ENCODE peak calls at places on chromosomes 12 and 14, in six cellular contexts. E, C, S, R, Z and U are unnamed samples.

GRCh38 chr12:120118710-120119097 is 2.2 kb upstream of the RAB35 start:
- DNase-seq in E (no peak), C (no peak), S (no peak), R (no peak), Z (no peak), U (no peak)

GRCh38 chr12:42684171-42685071 is 94.9 kb upstream of the PRICKLE1 start:
- DNase-seq in E (no peak), C (no peak), S (no peak), R (no peak), Z (no peak), U (no peak)

GRCh38 chr12:51189790-51190355 is 16.9 kb upstream of the TFCP2 start:
- DNase-seq in E (no peak), C (no peak), S (no peak), R (no peak), Z (no peak), U (no peak)

GRCh38 chr12:12901158-12901791 is 9.9 kb downstream of the GPRC5A start:
- DNase-seq in E (peak), C (no peak), S (peak), R (no peak), Z (no peak), U (no peak)

GRCh38 chr12:45425426-45425825 is 209.5 kb downstream of the ANO6 start:
- DNase-seq in E (no peak), C (no peak), S (no peak), R (no peak), Z (no peak), U (no peak)

GRCh38 chr12:50723870-50724269 is 40.0 kb upstream of the ATF1 start:
- DNase-seq in E (no peak), C (no peak), S (no peak), R (no peak), Z (no peak), U (no peak)

GRCh38 chr12:32115404-32116104 is 8.9 kb downstream of the BICD1 start:
- DNase-seq in E (peak), C (peak), S (peak), R (peak), Z (peak), U (no peak)

GRCh38 chr14:37889087-37889486 is 293.7 kb downstream of the TTC6 start:
- DNase-seq in E (no peak), C (peak), S (no peak), R (no peak), Z (no peak), U (no peak)

GRCh38 chr12:57147641-57147944 is 174 bp upstream of the LRP1-AS start:
- DNase-seq in E (no peak), C (no peak), S (peak), R (no peak), Z (no peak), U (no peak)

GRCh38 chr12:40819427-40820108 is 127.3 kb downstream of the CNTN1 start:
- DNase-seq in E (no peak), C (peak), S (peak), R (no peak), Z (no peak), U (peak)

GRCh38 chr12:74689071-74689655 is 151.5 kb downstream of the ATXN7L3B start:
- DNase-seq in E (peak), C (no peak), S (no peak), R (no peak), Z (no peak), U (no peak)

GRCh38 chr12:34286483-34286882 is 264.2 kb downstream of the ALG10 start:
- DNase-seq in E (no peak), C (no peak), S (no peak), R (peak), Z (no peak), U (no peak)

GRCh38 chr14:64296561-64296960 is 2.4 kb upstream of the ESR2 start:
- DNase-seq in E (no peak), C (no peak), S (no peak), R (no peak), Z (no peak), U (no peak)

GRCh38 chr12:115632323-115632722 is 645.2 kb downstream of the MED13L start:
- DNase-seq in E (no peak), C (no peak), S (no peak), R (no peak), Z (no peak), U (no peak)

GRCh38 chr12:32947203-32947795 is 50.7 kb upstream of the PKP2 start:
- DNase-seq in E (peak), C (no peak), S (no peak), R (no peak), Z (no peak), U (no peak)

GRCh38 chr12:10392394-10392930 is 2.6 kb upstream of the KLRK1 start:
- DNase-seq in E (peak), C (peak), S (peak), R (peak), Z (peak), U (no peak)

GRCh38 chr12:47616440-47616839 is 89.4 kb downstream of the RPAP3 start:
- DNase-seq in E (no peak), C (no peak), S (no peak), R (no peak), Z (no peak), U (no peak)

GRCh38 chr12:646303-647038 is 16.8 kb downstream of the NINJ2 start:
- DNase-seq in E (no peak), C (peak), S (peak), R (peak), Z (no peak), U (no peak)

GRCh38 chr12:115541891-115542361 is 735.6 kb downstream of the MED13L start:
- DNase-seq in E (no peak), C (no peak), S (no peak), R (no peak), Z (peak), U (no peak)

GRCh38 chr14:76941544-76942287 is 86.8 kb downstream of the IRF2BPL start:
- DNase-seq in E (no peak), C (no peak), S (no peak), R (no peak), Z (no peak), U (no peak)

GRCh38 chr12:62785941-62786559 is 148.9 kb downstream of the PPM1H start:
- DNase-seq in E (peak), C (no peak), S (peak), R (no peak), Z (no peak), U (no peak)

GRCh38 chr14:68819260-68819691 is 26.4 kb upstream of the ZFP36L1 start:
- DNase-seq in E (no peak), C (no peak), S (peak), R (peak), Z (peak), U (no peak)

GRCh38 chr12:91704446-91704845 is 441.2 kb downstream of the BTG1 start:
- DNase-seq in E (no peak), C (no peak), S (no peak), R (no peak), Z (no peak), U (no peak)

GRCh38 chr14:98162829-98163228 is 1109.2 kb downstream of the BCL11B start:
- DNase-seq in E (no peak), C (no peak), S (no peak), R (no peak), Z (no peak), U (no peak)

GRCh38 chr12:7695159-7695930 is at the start of gene GDF3:
- DNase-seq in E (no peak), C (peak), S (no peak), R (no peak), Z (no peak), U (no peak)

GRCh38 chr12:105107176-105107496 is 395 bp upstream of the WASHC4 start:
- DNase-seq in E (no peak), C (no peak), S (peak), R (no peak), Z (no peak), U (no peak)

GRCh38 chr14:101199028-101199770 is 295.7 kb upstream of the RTL1 start:
- DNase-seq in E (no peak), C (no peak), S (peak), R (peak), Z (no peak), U (peak)

GRCh38 chr14:104140463-104141331 is 2.3 kb downstream of the KIF26A start:
- DNase-seq in E (no peak), C (peak), S (peak), R (no peak), Z (no peak), U (peak)

GRCh38 chr12:51695241-51696010 is 104.4 kb downstream of the SCN8A start:
- DNase-seq in E (no peak), C (no peak), S (no peak), R (no peak), Z (no peak), U (no peak)

GRCh38 chr14:72604133-72604532 is 289.8 kb downstream of the DPF3 start:
- DNase-seq in E (no peak), C (no peak), S (no peak), R (no peak), Z (no peak), U (no peak)

GRCh38 chr12:121573949-121574520 is 6.8 kb downstream of the KDM2B start:
- DNase-seq in E (no peak), C (no peak), S (no peak), R (no peak), Z (no peak), U (no peak)

GRCh38 chr12:128817115-128818015 is 6.4 kb downstream of the SLC15A4 start:
- DNase-seq in E (no peak), C (peak), S (peak), R (peak), Z (peak), U (peak)

GRCh38 chr14:76917158-76917596 is 91.0 kb downstream of the LRRC74A start:
- DNase-seq in E (peak), C (peak), S (peak), R (peak), Z (no peak), U (no peak)

GRCh38 chr12:19833775-19834501 is 394.6 kb downstream of the AEBP2 start:
- DNase-seq in E (no peak), C (no peak), S (no peak), R (no peak), Z (no peak), U (no peak)

GRCh38 chr14:55097894-55098560 is 31.0 kb upstream of the LGALS3 start:
- DNase-seq in E (no peak), C (peak), S (peak), R (peak), Z (no peak), U (no peak)

GRCh38 chr12:28870839-28871440 is 278.1 kb upstream of the FAR2 start:
- DNase-seq in E (no peak), C (no peak), S (no peak), R (no peak), Z (no peak), U (no peak)

GRCh38 chr12:26713885-26714383 is 119.1 kb downstream of the ITPR2 start:
- DNase-seq in E (no peak), C (no peak), S (no peak), R (no peak), Z (no peak), U (no peak)

GRCh38 chr12:113381237-113381636 is 22.4 kb downstream of the SDS start:
- DNase-seq in E (no peak), C (no peak), S (no peak), R (no peak), Z (no peak), U (no peak)

GRCh38 chr12:55728932-55729591 is at the start of gene CD63:
- DNase-seq in E (peak), C (peak), S (peak), R (peak), Z (peak), U (peak)

GRCh38 chr12:55730447-55730820 is 1.6 kb upstream of the CD63 start:
- DNase-seq in E (no peak), C (no peak), S (no peak), R (no peak), Z (no peak), U (no peak)

GRCh38 chr12:55728185-55728931 is 451 bp downstream of the CD63 start:
- DNase-seq in E (peak), C (peak), S (peak), R (peak), Z (no peak), U (peak)

GRCh38 chr12:55727643-55728184 is 1.1 kb downstream of the CD63 start:
- DNase-seq in E (peak), C (peak), S (peak), R (peak), Z (no peak), U (peak)

DNA sequence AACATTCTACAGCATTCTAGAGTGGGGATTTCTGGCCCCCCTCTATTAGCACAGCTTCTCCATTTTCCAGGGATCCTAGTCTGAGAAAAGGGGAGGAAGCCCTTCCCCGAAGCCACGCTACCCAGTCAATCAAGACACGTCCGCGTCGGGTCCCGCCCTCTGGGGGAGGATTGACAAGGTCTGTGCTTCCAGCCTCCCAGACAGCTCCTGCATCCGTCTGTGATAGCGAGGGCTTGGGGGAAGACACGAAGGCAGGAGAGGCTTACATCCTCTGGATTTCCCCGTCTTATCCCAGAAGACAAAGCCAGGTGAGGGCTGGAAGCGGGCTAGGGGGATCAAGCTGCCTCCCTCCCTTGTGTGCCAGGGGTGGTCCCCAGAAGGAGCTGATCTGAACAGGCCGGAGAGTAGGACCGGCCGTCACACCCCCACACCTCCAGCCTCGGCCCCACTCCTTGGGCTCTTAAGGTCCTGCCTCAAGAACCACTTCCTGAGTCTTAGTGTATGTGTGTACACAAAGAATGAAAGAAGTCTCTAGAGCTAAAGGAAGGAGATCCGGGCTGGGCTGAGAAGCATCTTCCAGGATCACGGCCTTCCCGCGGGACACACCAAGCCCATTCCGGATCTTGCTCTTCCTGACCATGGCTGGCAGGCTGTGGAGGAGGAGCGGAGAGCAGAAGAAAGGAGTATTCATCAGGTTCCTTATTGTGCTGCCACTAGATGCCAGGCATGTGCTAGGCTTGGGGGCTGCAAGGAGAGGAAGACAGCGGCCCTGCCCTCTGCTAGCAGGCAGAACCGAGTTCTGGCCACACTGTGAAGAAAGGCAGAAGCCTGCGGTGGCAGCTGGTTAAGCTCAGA is 1.0 kb upstream of the CD63 start:
- DNase-seq in E (peak), C (peak), S (peak), R (peak), Z (peak), U (peak)
- TF ChIP-seq POLR2A in E (peak), C (no peak), S (peak), R (no peak), Z (peak), U (no peak)

GRCh38 chr14:50001146-50001998 is 108.5 kb downstream of the ARF6 start:
- DNase-seq in E (peak), C (peak), S (no peak), R (peak), Z (peak), U (peak)
- TF ChIP-seq POLR2A in E (no peak), C (no peak), S (no peak), R (no peak), Z (no peak), U (no peak)

GRCh38 chr12:6073426-6073825 is 51.0 kb downstream of the VWF start:
- DNase-seq in E (no peak), C (no peak), S (no peak), R (no peak), Z (no peak), U (peak)
- TF ChIP-seq POLR2A in E (no peak), C (no peak), S (no peak), R (no peak), Z (no peak), U (no peak)

GRCh38 chr12:111429760-111430417 is 24.2 kb downstream of the SH2B3 start:
- DNase-seq in E (no peak), C (no peak), S (no peak), R (no peak), Z (no peak), U (no peak)
- TF ChIP-seq POLR2A in E (no peak), C (no peak), S (no peak), R (no peak), Z (no peak), U (no peak)

DNA sequence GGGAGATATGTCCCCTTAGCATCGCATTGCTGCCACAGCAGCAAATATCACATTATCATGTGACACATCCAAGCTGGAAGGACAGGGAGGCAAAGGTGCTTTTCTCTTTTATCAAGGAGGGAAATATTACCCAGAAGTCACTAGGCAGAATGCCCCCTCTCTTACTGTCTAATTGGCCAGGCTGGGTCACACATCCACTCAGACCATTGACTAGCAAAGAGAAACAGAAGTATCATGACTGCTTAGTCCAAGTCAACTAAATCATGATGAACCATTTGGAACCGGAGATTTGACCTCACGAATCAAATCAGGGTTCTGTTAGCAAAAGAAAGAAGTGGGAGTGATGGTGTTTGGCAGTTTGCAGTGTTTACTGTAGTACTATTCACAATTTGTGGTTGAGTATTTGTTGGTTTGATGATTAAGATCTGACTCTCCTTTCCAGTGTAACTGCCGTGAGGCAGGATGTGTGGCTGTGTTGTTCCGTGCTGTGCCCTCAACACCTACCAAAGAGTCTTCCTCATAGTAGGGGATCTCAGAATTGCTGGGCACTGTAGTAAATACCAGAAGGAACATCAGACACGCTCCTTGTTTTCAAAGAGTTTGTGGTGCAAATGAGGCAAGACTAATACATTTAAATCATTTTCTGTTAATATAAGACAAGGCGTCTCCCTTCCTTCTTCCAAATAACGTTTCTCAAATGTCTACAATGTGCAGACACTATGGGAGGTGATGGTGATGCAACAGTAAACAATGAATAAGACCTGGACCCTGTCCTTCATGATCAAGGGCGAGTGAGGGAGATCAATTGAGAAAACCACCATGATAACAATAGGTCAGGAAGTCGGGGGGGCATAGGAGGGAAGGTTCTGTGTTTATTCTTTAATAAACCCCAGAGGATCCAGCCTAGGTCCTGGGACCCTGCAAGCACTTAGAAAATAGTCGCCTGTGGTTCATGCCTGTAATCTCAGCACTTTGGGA is 194.4 kb upstream of the CRY1 start:
- DNase-seq in E (no peak), C (no peak), S (no peak), R (no peak), Z (no peak), U (no peak)
- TF ChIP-seq POLR2A in E (no peak), C (no peak), S (no peak), R (no peak), Z (no peak), U (no peak)

GRCh38 chr12:14803830-14804160 is 325 bp downstream of the C12orf60 start:
- DNase-seq in E (peak), C (no peak), S (no peak), R (no peak), Z (no peak), U (no peak)

DNA sequence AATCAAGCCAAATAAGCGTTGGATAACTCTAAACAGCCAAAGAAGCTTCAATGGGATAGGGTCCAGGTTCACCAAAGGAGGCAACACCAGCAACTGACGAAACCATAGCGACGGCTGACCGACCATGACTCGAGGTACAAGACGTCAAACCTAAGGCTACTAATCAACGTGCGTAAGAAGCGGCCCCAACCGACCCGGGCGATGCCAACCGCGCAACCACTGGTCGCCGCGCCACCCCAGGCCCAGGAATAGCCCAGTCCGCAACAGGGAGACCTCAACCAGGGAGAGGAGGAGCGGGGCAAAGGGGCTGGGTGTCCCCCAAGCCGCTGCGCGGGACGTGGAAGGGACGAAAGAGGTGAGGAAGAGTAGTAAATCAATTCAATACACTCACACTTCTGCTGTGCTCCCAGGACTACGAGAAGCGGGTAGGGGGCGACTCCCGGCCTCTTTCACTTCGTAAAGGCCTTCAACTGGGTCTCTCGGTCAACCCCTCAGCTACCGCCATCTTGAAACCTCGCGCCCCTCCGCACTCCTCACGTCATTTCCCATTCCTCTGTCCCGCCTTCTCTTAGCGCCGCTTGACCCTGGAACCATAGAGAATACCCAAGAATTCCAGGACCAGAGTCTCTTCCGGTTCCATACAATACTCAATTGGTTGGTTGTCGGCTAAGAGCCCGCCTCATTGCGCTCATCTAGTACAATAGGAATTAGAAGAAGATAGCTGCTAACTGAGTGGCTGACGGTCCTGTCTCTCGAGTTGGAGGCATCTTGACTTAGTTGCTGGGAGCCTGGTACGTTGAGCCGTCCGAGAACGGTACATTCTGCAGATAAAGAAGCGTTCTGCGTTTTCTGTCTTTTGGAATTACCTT is at the start of the genes C12orf60 and WBP11:
- DNase-seq in E (peak), C (peak), S (peak), R (peak), Z (peak), U (peak)
- TF ChIP-seq POLR2A in E (peak), C (peak), S (peak), R (no peak), Z (peak), U (peak)

DNA sequence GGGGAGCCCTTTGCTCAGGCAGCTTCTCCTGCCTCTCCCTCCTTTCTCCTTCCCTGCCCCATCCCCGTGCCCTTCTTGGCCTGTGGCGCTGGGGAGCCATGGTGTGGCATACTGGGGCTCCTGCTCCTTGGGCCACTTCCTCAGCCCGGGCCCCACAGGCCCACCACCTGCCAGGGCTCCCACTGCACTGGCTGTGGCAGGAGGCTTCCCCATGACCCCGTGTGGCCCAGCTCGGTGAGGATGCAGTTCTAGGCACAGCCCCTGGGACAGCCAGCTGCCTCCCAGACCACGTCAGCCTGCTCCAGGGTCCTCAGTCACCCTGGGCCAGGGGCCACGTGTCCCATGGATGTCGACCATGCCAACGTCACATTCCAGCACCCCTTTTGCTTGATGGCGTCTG is 13.0 kb upstream of the AMN start:
- DNase-seq in E (no peak), C (no peak), S (no peak), R (no peak), Z (no peak), U (peak)
- TF ChIP-seq POLR2A in E (no peak), C (no peak), S (no peak), R (no peak), Z (no peak), U (no peak)